ENCODE peak calls at places on chromosome 10, in five cellular contexts. D, C, G, E and L are unnamed samples.
A peak's percentile ranks its signal among the peaks of the same experiment; 100 is the strongest.

GRCh38 chr10:14837003-14837755 is 658 bp downstream of the CDNF start:
- DNase-seq in D (no peak), G (peak; percentile 40), E (no peak), C (no peak), L (no peak)

GRCh38 chr10:122658356-122659049 is 41.1 kb downstream of the C10orf120 start:
- DNase-seq in E (no peak), C (no peak), G (no peak), D (no peak), L (no peak)

GRCh38 chr10:71719042-71719441 is 536 bp downstream of the C10orf105 start:
- DNase-seq in D (peak; percentile 65), E (no peak), G (no peak), C (no peak), L (no peak)

GRCh38 chr10:126021833-126022500 is 125.6 kb downstream of the FANK1 start:
- DNase-seq in D (no peak), C (no peak), E (no peak), G (no peak), L (no peak)

GRCh38 chr10:83917519-83918506 is 221.5 kb upstream of the GHITM start:
- DNase-seq in G (no peak), D (peak; percentile 5), E (no peak), C (no peak), L (no peak)

GRCh38 chr10:89481662-89482061 is 53.7 kb downstream of the SLC16A12 start:
- DNase-seq in G (peak; percentile 63), C (no peak), D (peak; percentile 97), E (peak; percentile 88), L (no peak)

GRCh38 chr10:98369801-98370200 is 45.2 kb downstream of the PYROXD2 start:
- DNase-seq in G (no peak), C (no peak), D (no peak), E (no peak), L (no peak)

GRCh38 chr10:74437822-74438221 is 286.8 kb downstream of the ADK start:
- DNase-seq in E (peak; percentile 84), C (no peak), D (peak; percentile 40), G (peak; percentile 24), L (no peak)

GRCh38 chr10:63008491-63008890 is 124.6 kb upstream of the NRBF2 start:
- DNase-seq in C (no peak), D (peak; percentile 13), E (peak; percentile 43), G (no peak), L (no peak)

GRCh38 chr10:14665304-14665703 is 109.4 kb downstream of the FAM107B start:
- DNase-seq in D (peak; percentile 10), C (no peak), G (peak; percentile 72), E (no peak), L (no peak)

GRCh38 chr10:33535866-33536265 is 201.4 kb upstream of the NRP1 start:
- DNase-seq in G (no peak), E (no peak), C (no peak), D (no peak), L (no peak)

GRCh38 chr10:21927601-21928000 is 75.9 kb downstream of the DNAJC1 start:
- DNase-seq in E (peak; percentile 84), G (peak; percentile 12), C (no peak), D (peak; percentile 77), L (peak; percentile 47)

GRCh38 chr10:24382596-24382978 is 173.6 kb downstream of the KIAA1217 start:
- DNase-seq in C (no peak), D (no peak), G (peak; percentile 78), E (peak; percentile 68), L (no peak)

GRCh38 chr10:13518076-13518692 is 10.6 kb downstream of the BEND7 start:
- DNase-seq in E (no peak), D (peak; percentile 37), G (no peak), C (no peak), L (no peak)

GRCh38 chr10:116216676-116217075 is 56.3 kb downstream of the GFRA1 start:
- DNase-seq in G (no peak), C (no peak), D (no peak), E (no peak), L (no peak)

GRCh38 chr10:116742367-116743265 is at the start of gene HSPA12A:
- DNase-seq in D (peak; percentile 82), C (no peak), G (peak; percentile 76), E (peak; percentile 89), L (peak; percentile 75)

GRCh38 chr10:55460008-55460407 is 659.0 kb upstream of the PCDH15 start:
- DNase-seq in G (no peak), D (no peak), C (no peak), E (no peak), L (no peak)

GRCh38 chr10:22314852-22315251 is 1.3 kb upstream of the COMMD3 start:
- DNase-seq in E (no peak), G (no peak), D (no peak), C (no peak), L (no peak)

GRCh38 chr10:63758080-63758479 is 236.9 kb downstream of the REEP3 start:
- DNase-seq in D (peak; percentile 66), C (no peak), E (peak; percentile 83), G (no peak), L (no peak)

GRCh38 chr10:130191380-130191779 is 55.2 kb downstream of the GLRX3 start:
- DNase-seq in E (no peak), C (no peak), G (no peak), D (no peak), L (no peak)

GRCh38 chr10:98349508-98349922 is 65.5 kb downstream of the PYROXD2 start:
- DNase-seq in G (no peak), C (no peak), E (peak; percentile 98), D (peak; percentile 100), L (no peak)

DNA sequence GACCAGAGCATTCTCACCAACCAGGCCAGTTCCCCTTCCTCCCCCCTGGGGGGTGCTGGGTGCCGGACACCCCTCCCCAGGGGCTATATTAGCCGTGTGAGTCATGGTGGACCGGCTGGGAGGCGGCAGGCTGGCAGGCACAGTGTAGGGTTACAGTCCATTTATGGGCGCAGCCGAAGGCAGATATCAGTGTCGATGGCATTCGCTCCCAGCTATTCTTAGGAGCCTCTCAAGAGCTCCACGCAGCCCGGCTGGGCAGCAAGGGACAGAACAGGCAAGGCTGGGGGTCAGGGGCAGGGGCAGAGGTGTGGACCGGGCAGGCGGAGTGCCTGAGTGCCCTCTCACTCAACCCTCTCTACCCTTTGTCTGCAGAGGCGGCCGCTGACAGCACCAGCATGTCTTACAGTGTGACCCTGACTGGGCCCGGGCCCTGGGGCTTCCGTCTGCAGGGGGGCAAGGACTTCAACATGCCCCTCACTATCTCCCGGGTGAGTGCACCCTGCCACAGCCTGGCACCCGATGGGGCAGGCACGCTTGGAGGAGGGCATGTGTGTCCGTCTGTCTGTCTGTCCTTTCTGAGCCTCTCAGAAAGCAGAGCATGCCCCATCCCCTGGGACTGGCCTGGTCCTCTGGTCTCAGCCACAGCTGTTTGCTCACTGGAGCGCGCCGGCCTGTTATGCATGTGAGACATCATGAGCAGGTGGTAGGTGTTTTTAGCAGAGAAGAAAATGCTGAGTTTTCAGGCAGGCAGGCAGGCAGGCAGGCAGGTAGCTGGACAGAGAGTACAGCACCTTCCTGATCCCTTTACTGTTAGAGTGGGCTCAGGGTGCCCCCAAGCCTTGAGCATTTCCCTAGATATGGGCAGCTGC is at the start of gene LDB3:
- DNase-seq in D (peak; percentile 29), E (peak; percentile 79), G (no peak), C (no peak), L (peak; percentile 75)
- H3K4me3 ChIP-seq in D (no peak within 1 kb of the TSS), E (no peak within 1 kb of the TSS), G (no peak within 1 kb of the TSS), C (no peak within 1 kb of the TSS), L (peak within 1 kb of the TSS; percentile 36)

GRCh38 chr10:112953075-112953501 is 3.0 kb downstream of the TCF7L2 start:
- DNase-seq in E (peak; percentile 48), C (no peak), D (peak; percentile 52), G (no peak), L (peak; percentile 11)

GRCh38 chr10:112954974-112955735 is 5.1 kb downstream of the TCF7L2 start:
- DNase-seq in C (no peak), D (no peak), G (no peak), E (no peak), L (no peak)

GRCh38 chr10:112952282-112952991 is 2.4 kb downstream of the TCF7L2 start:
- DNase-seq in D (peak; percentile 39), C (no peak), G (peak; percentile 45), E (peak; percentile 51), L (peak; percentile 8)

GRCh38 chr10:112955736-112956421 is 5.8 kb downstream of the TCF7L2 start:
- DNase-seq in C (no peak), G (peak; percentile 49), E (peak; percentile 90), D (peak; percentile 77), L (no peak)

DNA sequence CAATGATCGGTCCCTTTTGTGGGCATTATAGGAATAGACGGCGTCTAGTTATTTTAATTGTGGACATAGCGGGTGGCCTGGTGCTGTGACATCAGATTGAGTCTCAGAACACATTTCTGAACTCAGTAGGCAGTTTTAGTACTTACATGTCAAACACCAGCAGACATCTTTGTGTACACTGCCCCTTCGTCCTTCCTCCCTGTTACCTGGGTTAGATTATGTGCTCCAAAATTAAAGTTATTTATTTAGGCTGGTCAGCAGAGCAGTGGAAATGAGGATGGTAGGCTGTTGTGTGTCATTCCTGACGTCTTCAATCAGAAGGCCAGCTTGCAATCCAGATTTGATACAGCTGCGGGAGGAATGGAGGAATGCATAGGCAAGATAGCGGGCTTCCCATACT is 3.7 kb downstream of the TCF7L2 start:
- DNase-seq in G (no peak), C (no peak), E (peak; percentile 72), D (peak; percentile 71), L (no peak)
- H3K4me3 ChIP-seq in G (peak overlapping the region; percentile 71), C (no peak overlapping the region), E (peak overlapping the region; percentile 75), D (peak overlapping the region; percentile 72), L (peak overlapping the region; percentile 96)

GRCh38 chr10:51861731-51862130 is 162.3 kb upstream of the CSTF2T start:
- DNase-seq in E (no peak), D (no peak), G (no peak), C (no peak), L (no peak)
- H3K4me3 ChIP-seq in E (no peak overlapping the region), D (no peak overlapping the region), G (no peak overlapping the region), C (no peak overlapping the region), L (no peak overlapping the region)

GRCh38 chr10:101064415-101065030 is 2.7 kb downstream of the KAZALD1 start:
- DNase-seq in D (no peak), E (no peak), C (no peak), G (no peak), L (no peak)

GRCh38 chr10:101063548-101064414 is 2.0 kb downstream of the KAZALD1 start:
- DNase-seq in D (no peak), C (no peak), G (no peak), E (no peak), L (no peak)

GRCh38 chr10:101066890-101067355 is 5.1 kb downstream of the KAZALD1 start:
- DNase-seq in C (no peak), E (no peak), D (no peak), G (no peak), L (no peak)

GRCh38 chr10:101066146-101066889 is 4.5 kb downstream of the KAZALD1 start:
- DNase-seq in E (peak; percentile 59), G (peak; percentile 64), D (peak; percentile 70), C (no peak), L (peak; percentile 60)

GRCh38 chr10:101065479-101066145 is 3.8 kb downstream of the KAZALD1 start:
- DNase-seq in G (no peak), C (no peak), E (no peak), D (peak; percentile 50), L (no peak)
- H3K4me3 ChIP-seq in G (peak overlapping the region; percentile 65), C (no peak overlapping the region), E (peak overlapping the region; percentile 22), D (peak overlapping the region; percentile 57), L (peak overlapping the region; percentile 82)

DNA sequence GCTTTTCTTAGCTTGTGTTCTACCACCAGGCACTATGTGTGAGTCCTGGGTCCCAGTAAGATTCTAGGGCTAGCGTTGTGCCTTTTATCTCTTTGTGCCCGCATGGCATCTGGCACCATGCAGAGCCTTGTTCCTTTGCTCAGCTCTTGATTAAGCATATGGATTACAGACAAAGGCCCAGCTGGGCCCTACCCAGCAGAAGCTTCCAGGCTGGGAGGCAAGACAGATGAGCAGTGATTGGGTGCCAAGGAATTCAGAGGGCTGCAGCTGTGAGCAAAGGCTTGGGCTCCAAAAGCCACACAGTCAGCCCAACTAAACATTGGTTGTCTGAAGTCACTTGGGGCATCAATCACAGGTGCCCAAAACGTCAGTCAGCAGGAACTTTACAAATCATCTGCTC is 2.0 kb downstream of the ACSM6 start:
- DNase-seq in D (no peak), C (no peak), E (peak; percentile 53), G (no peak), L (no peak)
- H3K4me3 ChIP-seq in D (no peak overlapping the region), C (no peak overlapping the region), E (no peak overlapping the region), G (no peak overlapping the region), L (no peak overlapping the region)